ENCODE peak calls at places on chromosomes 4 and X, in ten cellular contexts. One of them, this sample, is unnamed.

GRCh38 chr4:184907216-184907615 is 81.4 kb upstream of the ACSL1 start:
- DNase-seq in heart left ventricle: no peak
- DNase-seq in upper lobe of left lung: no peak
- DNase-seq in GM12878: no peak
- DNase-seq in endothelial cell of umbilical vein: no peak
- DNase-seq in A549: no peak
- DNase-seq in body of pancreas: no peak
- DNase-seq in Peyer's patch: no peak
- DNase-seq in tibial nerve: no peak
- DNase-seq in lower leg skin: no peak
- DNase-seq in this sample: no peak

GRCh38 chrX:140817943-140818342 is 108.4 kb downstream of the LINC00632 start:
- DNase-seq in A549: peak
- DNase-seq in body of pancreas: no peak
- DNase-seq in GM12878: no peak
- DNase-seq in heart left ventricle: no peak
- DNase-seq in endothelial cell of umbilical vein: peak
- DNase-seq in lower leg skin: no peak
- DNase-seq in tibial nerve: no peak
- DNase-seq in upper lobe of left lung: no peak
- DNase-seq in Peyer's patch: no peak
- DNase-seq in this sample: no peak

GRCh38 chr4:124862261-124862660 is 149.7 kb upstream of the ANKRD50 start:
- DNase-seq in body of pancreas: no peak
- DNase-seq in GM12878: no peak
- DNase-seq in lower leg skin: no peak
- DNase-seq in tibial nerve: no peak
- DNase-seq in endothelial cell of umbilical vein: no peak
- DNase-seq in A549: no peak
- DNase-seq in Peyer's patch: no peak
- DNase-seq in heart left ventricle: no peak
- DNase-seq in upper lobe of left lung: no peak
- DNase-seq in this sample: no peak

GRCh38 chr4:121256346-121256745 is 92.2 kb upstream of the TNIP3 start:
- DNase-seq in GM12878: peak
- DNase-seq in A549: no peak
- DNase-seq in lower leg skin: no peak
- DNase-seq in endothelial cell of umbilical vein: peak
- DNase-seq in upper lobe of left lung: no peak
- DNase-seq in Peyer's patch: no peak
- DNase-seq in body of pancreas: no peak
- DNase-seq in tibial nerve: no peak
- DNase-seq in heart left ventricle: no peak
- DNase-seq in this sample: no peak

GRCh38 chrX:25156323-25156722 is 140.6 kb upstream of the ARX start:
- DNase-seq in body of pancreas: no peak
- DNase-seq in tibial nerve: no peak
- DNase-seq in A549: peak
- DNase-seq in lower leg skin: no peak
- DNase-seq in upper lobe of left lung: no peak
- DNase-seq in GM12878: no peak
- DNase-seq in endothelial cell of umbilical vein: no peak
- DNase-seq in heart left ventricle: no peak
- DNase-seq in Peyer's patch: no peak
- DNase-seq in this sample: no peak

GRCh38 chr4:187333151-187333550 is 609.5 kb upstream of the FAT1 start:
- DNase-seq in upper lobe of left lung: no peak
- DNase-seq in heart left ventricle: no peak
- DNase-seq in tibial nerve: no peak
- DNase-seq in endothelial cell of umbilical vein: no peak
- DNase-seq in A549: no peak
- DNase-seq in body of pancreas: no peak
- DNase-seq in lower leg skin: no peak
- DNase-seq in Peyer's patch: no peak
- DNase-seq in GM12878: no peak
- DNase-seq in this sample: no peak

GRCh38 chr4:137000432-137000831 is 531.9 kb downstream of the PCDH18 start:
- DNase-seq in upper lobe of left lung: no peak
- DNase-seq in A549: no peak
- DNase-seq in lower leg skin: no peak
- DNase-seq in tibial nerve: no peak
- DNase-seq in GM12878: no peak
- DNase-seq in Peyer's patch: no peak
- DNase-seq in heart left ventricle: no peak
- DNase-seq in body of pancreas: no peak
- DNase-seq in endothelial cell of umbilical vein: no peak
- DNase-seq in this sample: no peak

GRCh38 chr4:100008048-100008447 is 58.0 kb upstream of the H2AZ1 start:
- DNase-seq in upper lobe of left lung: no peak
- DNase-seq in endothelial cell of umbilical vein: no peak
- DNase-seq in Peyer's patch: no peak
- DNase-seq in A549: peak
- DNase-seq in GM12878: no peak
- DNase-seq in heart left ventricle: no peak
- DNase-seq in lower leg skin: no peak
- DNase-seq in body of pancreas: no peak
- DNase-seq in tibial nerve: no peak
- DNase-seq in this sample: no peak

GRCh38 chrX:125436855-125437254 is 117.2 kb downstream of the TEX13C start:
- DNase-seq in body of pancreas: no peak
- DNase-seq in endothelial cell of umbilical vein: no peak
- DNase-seq in Peyer's patch: no peak
- DNase-seq in GM12878: no peak
- DNase-seq in heart left ventricle: no peak
- DNase-seq in lower leg skin: no peak
- DNase-seq in upper lobe of left lung: no peak
- DNase-seq in tibial nerve: no peak
- DNase-seq in A549: peak
- DNase-seq in this sample: no peak

GRCh38 chr4:98470366-98470765 is 188.0 kb downstream of the TSPAN5 start:
- DNase-seq in upper lobe of left lung: no peak
- DNase-seq in body of pancreas: no peak
- DNase-seq in lower leg skin: no peak
- DNase-seq in tibial nerve: no peak
- DNase-seq in Peyer's patch: no peak
- DNase-seq in A549: no peak
- DNase-seq in endothelial cell of umbilical vein: no peak
- DNase-seq in GM12878: no peak
- DNase-seq in heart left ventricle: no peak
- DNase-seq in this sample: no peak

DNA sequence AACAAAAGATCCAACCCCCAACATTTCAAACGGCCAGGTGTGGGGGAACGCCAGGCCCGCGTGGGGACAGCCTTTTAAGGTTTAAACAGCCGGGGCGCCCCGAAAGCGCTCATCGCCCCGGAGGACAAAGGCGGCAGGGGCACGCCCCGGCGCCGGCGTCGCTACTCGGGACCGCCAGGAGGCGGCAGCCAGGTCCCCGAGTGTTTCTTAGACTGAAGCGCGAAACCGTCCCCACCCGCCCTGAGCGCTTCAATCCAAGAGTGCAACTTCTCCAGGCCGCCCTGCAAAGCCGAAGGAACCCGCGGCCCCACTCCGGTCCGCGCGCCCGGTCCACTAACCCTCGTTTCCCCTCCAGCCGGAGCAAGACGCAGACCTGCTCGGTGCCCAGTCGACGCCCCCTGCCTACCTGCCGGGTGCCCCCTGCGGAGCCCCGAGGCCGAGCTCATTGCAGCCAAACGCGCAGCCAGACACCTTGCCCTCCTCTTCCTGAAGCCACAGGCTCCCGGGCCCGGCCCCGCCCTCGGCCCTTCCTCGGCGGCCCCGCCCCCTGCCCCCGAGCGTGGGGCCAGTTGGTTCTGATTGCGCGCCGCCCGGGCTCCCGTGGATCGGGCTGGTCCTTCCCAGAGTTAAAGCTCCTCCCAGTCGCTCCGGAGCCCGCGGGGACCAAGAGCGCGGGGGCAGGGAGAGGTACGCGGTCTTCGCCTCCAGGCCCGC is at the start of gene CASP6:
- DNase-seq in heart left ventricle: peak
- DNase-seq in lower leg skin: peak
- DNase-seq in GM12878: peak
- DNase-seq in Peyer's patch: peak
- DNase-seq in upper lobe of left lung: peak
- DNase-seq in A549: peak
- DNase-seq in body of pancreas: peak
- DNase-seq in endothelial cell of umbilical vein: peak
- DNase-seq in tibial nerve: peak
- DNase-seq in this sample: peak
- TF ChIP-seq POLR2A in heart left ventricle: peak
- TF ChIP-seq POLR2A in lower leg skin: no peak
- TF ChIP-seq POLR2A in GM12878: peak
- TF ChIP-seq POLR2A in Peyer's patch: peak
- TF ChIP-seq POLR2A in upper lobe of left lung: peak
- TF ChIP-seq POLR2A in A549: peak
- TF ChIP-seq POLR2A in body of pancreas: peak
- TF ChIP-seq POLR2A in endothelial cell of umbilical vein: peak
- TF ChIP-seq POLR2A in tibial nerve: peak
- TF ChIP-seq POLR2A in this sample: no peak

DNA sequence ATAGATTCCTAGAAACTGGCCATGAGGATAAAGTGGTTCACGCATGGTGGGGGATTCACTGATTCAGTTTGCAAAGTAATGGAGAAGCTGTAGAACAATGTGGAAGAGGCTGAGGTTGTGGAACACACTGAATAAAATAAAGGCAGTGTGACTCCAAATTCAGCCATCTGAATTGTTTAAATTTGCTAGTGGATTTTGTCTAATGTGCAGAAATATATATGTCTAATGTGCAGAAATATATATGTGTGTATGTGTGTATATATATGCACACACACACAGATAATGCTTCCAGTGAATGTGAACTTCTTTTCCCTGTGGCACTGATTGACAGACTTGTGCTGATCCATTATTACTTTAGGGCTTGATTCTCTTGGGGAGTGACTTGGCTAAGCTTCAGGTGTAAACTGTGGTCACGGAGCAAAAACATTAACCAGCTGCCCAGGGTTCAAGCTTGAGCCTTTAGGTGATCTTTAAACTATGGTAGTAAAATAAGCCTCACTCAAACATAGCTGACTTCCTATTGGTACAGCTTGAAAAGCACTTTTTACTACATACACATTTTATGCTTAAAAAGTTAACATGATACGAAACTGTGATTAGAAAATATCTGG is 3.5 kb downstream of the STBD1 start:
- DNase-seq in heart left ventricle: no peak
- DNase-seq in A549: no peak
- DNase-seq in body of pancreas: no peak
- DNase-seq in lower leg skin: no peak
- DNase-seq in upper lobe of left lung: no peak
- DNase-seq in endothelial cell of umbilical vein: no peak
- DNase-seq in Peyer's patch: no peak
- DNase-seq in tibial nerve: no peak
- DNase-seq in GM12878: no peak
- DNase-seq in this sample: no peak
- TF ChIP-seq CTCF in heart left ventricle: no peak
- TF ChIP-seq CTCF in A549: no peak
- TF ChIP-seq CTCF in body of pancreas: no peak
- TF ChIP-seq CTCF in lower leg skin: no peak
- TF ChIP-seq CTCF in upper lobe of left lung: no peak
- TF ChIP-seq CTCF in endothelial cell of umbilical vein: no peak
- TF ChIP-seq CTCF in Peyer's patch: no peak
- TF ChIP-seq CTCF in tibial nerve: no peak
- TF ChIP-seq CTCF in GM12878: no peak
- TF ChIP-seq CTCF in this sample: no peak

GRCh38 chrX:7083021-7083420 is 64.5 kb upstream of the STS start:
- DNase-seq in lower leg skin: no peak
- DNase-seq in GM12878: no peak
- DNase-seq in A549: no peak
- DNase-seq in Peyer's patch: no peak
- DNase-seq in endothelial cell of umbilical vein: no peak
- DNase-seq in body of pancreas: no peak
- DNase-seq in tibial nerve: no peak
- DNase-seq in heart left ventricle: no peak
- DNase-seq in upper lobe of left lung: no peak
- DNase-seq in this sample: no peak

GRCh38 chrX:7086384-7086783 is 61.1 kb upstream of the STS start:
- DNase-seq in A549: no peak
- DNase-seq in heart left ventricle: no peak
- DNase-seq in upper lobe of left lung: no peak
- DNase-seq in tibial nerve: no peak
- DNase-seq in body of pancreas: no peak
- DNase-seq in endothelial cell of umbilical vein: no peak
- DNase-seq in lower leg skin: no peak
- DNase-seq in GM12878: no peak
- DNase-seq in Peyer's patch: no peak
- DNase-seq in this sample: no peak

GRCh38 chrX:7085879-7086278 is 61.6 kb upstream of the STS start:
- DNase-seq in Peyer's patch: no peak
- DNase-seq in A549: no peak
- DNase-seq in lower leg skin: no peak
- DNase-seq in GM12878: no peak
- DNase-seq in tibial nerve: no peak
- DNase-seq in heart left ventricle: no peak
- DNase-seq in endothelial cell of umbilical vein: no peak
- DNase-seq in body of pancreas: no peak
- DNase-seq in upper lobe of left lung: no peak
- DNase-seq in this sample: no peak

GRCh38 chrX:7084841-7085240 is 62.7 kb upstream of the STS start:
- DNase-seq in upper lobe of left lung: no peak
- DNase-seq in lower leg skin: no peak
- DNase-seq in GM12878: no peak
- DNase-seq in endothelial cell of umbilical vein: no peak
- DNase-seq in Peyer's patch: no peak
- DNase-seq in body of pancreas: no peak
- DNase-seq in A549: no peak
- DNase-seq in heart left ventricle: no peak
- DNase-seq in tibial nerve: no peak
- DNase-seq in this sample: no peak

GRCh38 chrX:7083468-7084396 is 63.8 kb upstream of the STS start:
- DNase-seq in endothelial cell of umbilical vein: peak
- DNase-seq in A549: peak
- DNase-seq in tibial nerve: no peak
- DNase-seq in lower leg skin: no peak
- DNase-seq in heart left ventricle: no peak
- DNase-seq in body of pancreas: no peak
- DNase-seq in Peyer's patch: no peak
- DNase-seq in GM12878: peak
- DNase-seq in upper lobe of left lung: no peak
- DNase-seq in this sample: no peak
- H3K4me3 ChIP-seq in endothelial cell of umbilical vein: no peak
- H3K4me3 ChIP-seq in A549: no peak
- H3K4me3 ChIP-seq in tibial nerve: no peak
- H3K4me3 ChIP-seq in lower leg skin: no peak
- H3K4me3 ChIP-seq in heart left ventricle: no peak
- H3K4me3 ChIP-seq in body of pancreas: no peak
- H3K4me3 ChIP-seq in Peyer's patch: no peak
- H3K4me3 ChIP-seq in GM12878: no peak
- H3K4me3 ChIP-seq in upper lobe of left lung: no peak
- H3K4me3 ChIP-seq in this sample: no peak

GRCh38 chr4:67556426-67556825 is 2.1 kb upstream of the STAP1 start:
- DNase-seq in tibial nerve: no peak
- DNase-seq in Peyer's patch: no peak
- DNase-seq in body of pancreas: no peak
- DNase-seq in A549: no peak
- DNase-seq in endothelial cell of umbilical vein: no peak
- DNase-seq in GM12878: no peak
- DNase-seq in lower leg skin: no peak
- DNase-seq in heart left ventricle: no peak
- DNase-seq in upper lobe of left lung: no peak
- DNase-seq in this sample: no peak

GRCh38 chr4:67555447-67555846 is 3.1 kb upstream of the STAP1 start:
- DNase-seq in upper lobe of left lung: no peak
- DNase-seq in lower leg skin: no peak
- DNase-seq in heart left ventricle: no peak
- DNase-seq in tibial nerve: no peak
- DNase-seq in A549: no peak
- DNase-seq in GM12878: no peak
- DNase-seq in endothelial cell of umbilical vein: no peak
- DNase-seq in Peyer's patch: no peak
- DNase-seq in body of pancreas: no peak
- DNase-seq in this sample: no peak

GRCh38 chr4:67558493-67558892 is at the start of gene STAP1:
- DNase-seq in lower leg skin: no peak
- DNase-seq in GM12878: no peak
- DNase-seq in tibial nerve: no peak
- DNase-seq in A549: no peak
- DNase-seq in body of pancreas: no peak
- DNase-seq in heart left ventricle: no peak
- DNase-seq in Peyer's patch: no peak
- DNase-seq in upper lobe of left lung: no peak
- DNase-seq in endothelial cell of umbilical vein: no peak
- DNase-seq in this sample: no peak
- TF ChIP-seq POLR2A in lower leg skin: no peak
- TF ChIP-seq POLR2A in GM12878: no peak
- TF ChIP-seq POLR2A in tibial nerve: no peak
- TF ChIP-seq POLR2A in A549: no peak
- TF ChIP-seq POLR2A in body of pancreas: no peak
- TF ChIP-seq POLR2A in heart left ventricle: no peak
- TF ChIP-seq POLR2A in Peyer's patch: no peak
- TF ChIP-seq POLR2A in upper lobe of left lung: no peak
- TF ChIP-seq POLR2A in endothelial cell of umbilical vein: no peak
- TF ChIP-seq POLR2A in this sample: no peak

This sample was measured in testis.